ENCODE peak calls at places on chromosomes 12 and 14, in seven cellular contexts. One of them, this sample, is unnamed.

GRCh38 chr14:22472935-22473854 is 115.8 kb downstream of the DAD1 start:
- DNase-seq in progenitor cell of endocrine pancreas: no peak
- DNase-seq in heart left ventricle: no peak
- DNase-seq in glutamatergic neuron: no peak
- DNase-seq in stomach: peak
- DNase-seq in endothelial cell: peak
- DNase-seq in activated CD8-positive, alpha-beta T cell treated with anti-CD3 and anti-CD28 coated beads for 36 hours: no peak
- DNase-seq in this sample: peak

GRCh38 chr14:60805881-60806569 is 71.5 kb downstream of the MNAT1 start:
- DNase-seq in stomach: no peak
- DNase-seq in heart left ventricle: no peak
- DNase-seq in glutamatergic neuron: no peak
- DNase-seq in activated CD8-positive, alpha-beta T cell treated with anti-CD3 and anti-CD28 coated beads for 36 hours: no peak
- DNase-seq in progenitor cell of endocrine pancreas: no peak
- DNase-seq in endothelial cell: no peak
- DNase-seq in this sample: no peak

GRCh38 chr14:78291958-78292357 is 121.8 kb downstream of the NRXN3 start:
- DNase-seq in glutamatergic neuron: no peak
- DNase-seq in heart left ventricle: no peak
- DNase-seq in endothelial cell: no peak
- DNase-seq in stomach: no peak
- DNase-seq in activated CD8-positive, alpha-beta T cell treated with anti-CD3 and anti-CD28 coated beads for 36 hours: no peak
- DNase-seq in progenitor cell of endocrine pancreas: no peak
- DNase-seq in this sample: peak

GRCh38 chr12:77102691-77103090 is 37.3 kb upstream of the E2F7 start:
- DNase-seq in activated CD8-positive, alpha-beta T cell treated with anti-CD3 and anti-CD28 coated beads for 36 hours: no peak
- DNase-seq in progenitor cell of endocrine pancreas: no peak
- DNase-seq in heart left ventricle: no peak
- DNase-seq in glutamatergic neuron: no peak
- DNase-seq in stomach: no peak
- DNase-seq in endothelial cell: no peak
- DNase-seq in this sample: no peak

GRCh38 chr14:83707056-83707455 is 1822.9 kb upstream of the FLRT2 start:
- DNase-seq in stomach: no peak
- DNase-seq in activated CD8-positive, alpha-beta T cell treated with anti-CD3 and anti-CD28 coated beads for 36 hours: no peak
- DNase-seq in progenitor cell of endocrine pancreas: no peak
- DNase-seq in endothelial cell: no peak
- DNase-seq in heart left ventricle: no peak
- DNase-seq in glutamatergic neuron: no peak
- DNase-seq in this sample: no peak

GRCh38 chr12:91017511-91018263 is 12.9 kb upstream of the EPYC start:
- DNase-seq in stomach: no peak
- DNase-seq in heart left ventricle: no peak
- DNase-seq in endothelial cell: no peak
- DNase-seq in glutamatergic neuron: no peak
- DNase-seq in activated CD8-positive, alpha-beta T cell treated with anti-CD3 and anti-CD28 coated beads for 36 hours: no peak
- DNase-seq in progenitor cell of endocrine pancreas: no peak
- DNase-seq in this sample: no peak

GRCh38 chr14:99534333-99534732 is 53.1 kb downstream of the CCNK start:
- DNase-seq in progenitor cell of endocrine pancreas: no peak
- DNase-seq in heart left ventricle: no peak
- DNase-seq in glutamatergic neuron: no peak
- DNase-seq in activated CD8-positive, alpha-beta T cell treated with anti-CD3 and anti-CD28 coated beads for 36 hours: no peak
- DNase-seq in stomach: no peak
- DNase-seq in endothelial cell: no peak
- DNase-seq in this sample: no peak

GRCh38 chr14:48127674-48128073 is 452.3 kb upstream of the MDGA2 start:
- DNase-seq in glutamatergic neuron: no peak
- DNase-seq in stomach: no peak
- DNase-seq in progenitor cell of endocrine pancreas: no peak
- DNase-seq in heart left ventricle: no peak
- DNase-seq in activated CD8-positive, alpha-beta T cell treated with anti-CD3 and anti-CD28 coated beads for 36 hours: no peak
- DNase-seq in endothelial cell: no peak
- DNase-seq in this sample: no peak

GRCh38 chr14:60862283-60862682 is 118.6 kb downstream of the TRMT5 start:
- DNase-seq in endothelial cell: no peak
- DNase-seq in stomach: peak
- DNase-seq in activated CD8-positive, alpha-beta T cell treated with anti-CD3 and anti-CD28 coated beads for 36 hours: no peak
- DNase-seq in glutamatergic neuron: no peak
- DNase-seq in progenitor cell of endocrine pancreas: no peak
- DNase-seq in heart left ventricle: peak
- DNase-seq in this sample: no peak

GRCh38 chr12:92141585-92142244 is 3.9 kb downstream of the BTG1 start:
- DNase-seq in endothelial cell: no peak
- DNase-seq in activated CD8-positive, alpha-beta T cell treated with anti-CD3 and anti-CD28 coated beads for 36 hours: no peak
- DNase-seq in progenitor cell of endocrine pancreas: no peak
- DNase-seq in heart left ventricle: no peak
- DNase-seq in stomach: no peak
- DNase-seq in glutamatergic neuron: no peak
- DNase-seq in this sample: no peak

GRCh38 chr14:68956728-68957127 is 22.4 kb downstream of the ACTN1 start:
- DNase-seq in glutamatergic neuron: no peak
- DNase-seq in heart left ventricle: no peak
- DNase-seq in activated CD8-positive, alpha-beta T cell treated with anti-CD3 and anti-CD28 coated beads for 36 hours: no peak
- DNase-seq in progenitor cell of endocrine pancreas: no peak
- DNase-seq in endothelial cell: no peak
- DNase-seq in stomach: no peak
- DNase-seq in this sample: no peak

GRCh38 chr14:94153750-94154350 is 20.3 kb upstream of the PPP4R4 start:
- DNase-seq in stomach: no peak
- DNase-seq in endothelial cell: no peak
- DNase-seq in activated CD8-positive, alpha-beta T cell treated with anti-CD3 and anti-CD28 coated beads for 36 hours: no peak
- DNase-seq in glutamatergic neuron: no peak
- DNase-seq in progenitor cell of endocrine pancreas: no peak
- DNase-seq in heart left ventricle: no peak
- DNase-seq in this sample: no peak

DNA sequence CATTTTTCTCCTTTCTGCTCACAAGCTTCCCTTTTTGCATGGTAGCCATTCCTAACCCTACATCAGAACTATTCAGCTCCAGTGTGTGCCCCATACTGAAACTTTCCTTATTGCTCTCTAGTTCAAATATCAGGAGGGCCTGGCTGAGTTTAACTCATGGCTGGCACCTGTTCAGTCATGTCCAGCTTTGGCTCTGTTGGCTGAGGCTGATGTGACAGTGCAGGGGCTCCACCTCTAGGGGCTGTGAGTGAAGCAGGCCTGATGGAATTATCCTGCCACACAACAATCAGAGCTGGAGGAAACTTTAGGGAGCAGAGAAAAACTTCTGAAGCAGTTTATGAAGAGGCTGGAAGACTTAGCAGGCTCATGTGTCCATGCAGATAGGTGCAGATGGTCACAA is 8.5 kb downstream of the COQ6 start:
- DNase-seq in progenitor cell of endocrine pancreas: no peak
- DNase-seq in heart left ventricle: no peak
- DNase-seq in activated CD8-positive, alpha-beta T cell treated with anti-CD3 and anti-CD28 coated beads for 36 hours: no peak
- DNase-seq in stomach: no peak
- DNase-seq in glutamatergic neuron: no peak
- DNase-seq in endothelial cell: no peak
- DNase-seq in this sample: no peak
- TF ChIP-seq CTCF in progenitor cell of endocrine pancreas: no peak
- TF ChIP-seq CTCF in heart left ventricle: no peak
- TF ChIP-seq CTCF in activated CD8-positive, alpha-beta T cell treated with anti-CD3 and anti-CD28 coated beads for 36 hours: no peak
- TF ChIP-seq CTCF in stomach: no peak
- TF ChIP-seq CTCF in glutamatergic neuron: no peak
- TF ChIP-seq CTCF in endothelial cell: no peak
- TF ChIP-seq CTCF in this sample: no peak

DNA sequence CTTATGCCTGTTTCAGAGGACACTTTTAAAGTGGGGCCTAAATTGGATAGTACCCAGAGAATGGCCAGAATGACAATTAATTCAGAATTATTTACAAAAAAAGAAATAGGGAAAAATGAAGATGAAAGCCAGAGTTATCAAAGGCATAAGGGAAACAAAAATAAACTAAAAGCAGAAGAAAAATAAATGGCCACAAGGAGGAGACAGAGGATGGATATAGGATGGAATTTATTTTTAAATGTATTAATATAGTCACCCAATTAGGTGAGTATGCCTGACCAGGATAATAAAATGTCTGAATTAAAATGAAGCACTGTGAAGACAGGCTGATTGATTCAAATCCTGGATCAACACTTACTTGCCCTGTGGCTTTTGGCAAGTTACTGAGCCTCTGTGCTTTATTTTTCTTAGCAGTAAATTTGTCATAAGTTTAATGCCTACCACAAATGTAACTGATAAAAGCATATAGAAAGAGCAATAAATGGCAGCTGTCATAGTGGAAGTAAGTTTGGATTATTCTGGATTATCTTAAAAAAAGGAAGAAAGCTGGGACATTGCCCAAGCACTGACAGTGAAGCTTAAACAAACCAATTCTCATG is 3.4 kb downstream of the CLEC9A start:
- DNase-seq in endothelial cell: no peak
- DNase-seq in stomach: no peak
- DNase-seq in progenitor cell of endocrine pancreas: no peak
- DNase-seq in heart left ventricle: no peak
- DNase-seq in glutamatergic neuron: no peak
- DNase-seq in activated CD8-positive, alpha-beta T cell treated with anti-CD3 and anti-CD28 coated beads for 36 hours: no peak
- DNase-seq in this sample: peak
- TF ChIP-seq CTCF in endothelial cell: peak
- TF ChIP-seq CTCF in stomach: peak
- TF ChIP-seq CTCF in progenitor cell of endocrine pancreas: peak
- TF ChIP-seq CTCF in heart left ventricle: peak
- TF ChIP-seq CTCF in glutamatergic neuron: peak
- TF ChIP-seq CTCF in activated CD8-positive, alpha-beta T cell treated with anti-CD3 and anti-CD28 coated beads for 36 hours: peak
- TF ChIP-seq CTCF in this sample: no peak

DNA sequence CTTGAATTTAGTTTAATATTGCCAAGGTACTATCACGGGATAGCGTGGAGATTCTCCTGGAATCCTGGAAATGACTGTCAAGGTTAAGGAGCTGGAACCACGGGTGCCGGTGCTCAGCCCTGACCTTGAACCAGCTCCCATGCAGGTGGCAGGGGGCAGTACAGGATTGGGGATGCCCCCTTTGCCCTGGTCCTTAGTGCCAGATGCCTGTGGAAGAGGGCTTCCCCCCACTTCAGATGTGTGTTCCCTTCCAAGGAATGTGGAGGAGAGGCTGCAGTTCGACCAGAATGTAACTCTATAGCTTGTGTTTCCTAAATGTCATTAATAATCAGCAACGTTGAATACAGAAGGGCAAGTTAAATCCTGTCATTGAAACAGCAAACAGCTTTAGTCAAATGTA is 258.9 kb downstream of the VRK1 start:
- DNase-seq in endothelial cell: no peak
- DNase-seq in glutamatergic neuron: no peak
- DNase-seq in stomach: no peak
- DNase-seq in activated CD8-positive, alpha-beta T cell treated with anti-CD3 and anti-CD28 coated beads for 36 hours: peak
- DNase-seq in heart left ventricle: no peak
- DNase-seq in progenitor cell of endocrine pancreas: no peak
- DNase-seq in this sample: no peak
- TF ChIP-seq CTCF in endothelial cell: no peak
- TF ChIP-seq CTCF in glutamatergic neuron: no peak
- TF ChIP-seq CTCF in stomach: no peak
- TF ChIP-seq CTCF in activated CD8-positive, alpha-beta T cell treated with anti-CD3 and anti-CD28 coated beads for 36 hours: no peak
- TF ChIP-seq CTCF in heart left ventricle: no peak
- TF ChIP-seq CTCF in progenitor cell of endocrine pancreas: no peak
- TF ChIP-seq CTCF in this sample: no peak

GRCh38 chr12:30825341-30825740 is 70.6 kb upstream of the CAPRIN2 start:
- DNase-seq in endothelial cell: no peak
- DNase-seq in progenitor cell of endocrine pancreas: no peak
- DNase-seq in activated CD8-positive, alpha-beta T cell treated with anti-CD3 and anti-CD28 coated beads for 36 hours: no peak
- DNase-seq in stomach: no peak
- DNase-seq in heart left ventricle: no peak
- DNase-seq in glutamatergic neuron: no peak
- DNase-seq in this sample: no peak
- TF ChIP-seq CTCF in endothelial cell: no peak
- TF ChIP-seq CTCF in progenitor cell of endocrine pancreas: no peak
- TF ChIP-seq CTCF in activated CD8-positive, alpha-beta T cell treated with anti-CD3 and anti-CD28 coated beads for 36 hours: no peak
- TF ChIP-seq CTCF in stomach: no peak
- TF ChIP-seq CTCF in heart left ventricle: no peak
- TF ChIP-seq CTCF in glutamatergic neuron: no peak
- TF ChIP-seq CTCF in this sample: no peak

GRCh38 chr12:49295087-49296001 is at the start of gene PRPH:
- DNase-seq in heart left ventricle: no peak
- DNase-seq in progenitor cell of endocrine pancreas: no peak
- DNase-seq in glutamatergic neuron: peak
- DNase-seq in endothelial cell: no peak
- DNase-seq in activated CD8-positive, alpha-beta T cell treated with anti-CD3 and anti-CD28 coated beads for 36 hours: no peak
- DNase-seq in stomach: no peak
- DNase-seq in this sample: peak

GRCh38 chr12:49298160-49298559 is 3.2 kb downstream of the PRPH start:
- DNase-seq in heart left ventricle: no peak
- DNase-seq in progenitor cell of endocrine pancreas: no peak
- DNase-seq in endothelial cell: no peak
- DNase-seq in activated CD8-positive, alpha-beta T cell treated with anti-CD3 and anti-CD28 coated beads for 36 hours: peak
- DNase-seq in stomach: no peak
- DNase-seq in glutamatergic neuron: no peak
- DNase-seq in this sample: no peak

GRCh38 chr12:49296034-49296835 is 1.3 kb downstream of the PRPH start:
- DNase-seq in stomach: peak
- DNase-seq in heart left ventricle: no peak
- DNase-seq in glutamatergic neuron: peak
- DNase-seq in activated CD8-positive, alpha-beta T cell treated with anti-CD3 and anti-CD28 coated beads for 36 hours: peak
- DNase-seq in endothelial cell: peak
- DNase-seq in progenitor cell of endocrine pancreas: peak
- DNase-seq in this sample: peak

GRCh38 chr12:49297695-49298060 is 2.7 kb downstream of the PRPH start:
- DNase-seq in stomach: no peak
- DNase-seq in progenitor cell of endocrine pancreas: no peak
- DNase-seq in heart left ventricle: no peak
- DNase-seq in activated CD8-positive, alpha-beta T cell treated with anti-CD3 and anti-CD28 coated beads for 36 hours: no peak
- DNase-seq in glutamatergic neuron: no peak
- DNase-seq in endothelial cell: no peak
- DNase-seq in this sample: no peak

DNA sequence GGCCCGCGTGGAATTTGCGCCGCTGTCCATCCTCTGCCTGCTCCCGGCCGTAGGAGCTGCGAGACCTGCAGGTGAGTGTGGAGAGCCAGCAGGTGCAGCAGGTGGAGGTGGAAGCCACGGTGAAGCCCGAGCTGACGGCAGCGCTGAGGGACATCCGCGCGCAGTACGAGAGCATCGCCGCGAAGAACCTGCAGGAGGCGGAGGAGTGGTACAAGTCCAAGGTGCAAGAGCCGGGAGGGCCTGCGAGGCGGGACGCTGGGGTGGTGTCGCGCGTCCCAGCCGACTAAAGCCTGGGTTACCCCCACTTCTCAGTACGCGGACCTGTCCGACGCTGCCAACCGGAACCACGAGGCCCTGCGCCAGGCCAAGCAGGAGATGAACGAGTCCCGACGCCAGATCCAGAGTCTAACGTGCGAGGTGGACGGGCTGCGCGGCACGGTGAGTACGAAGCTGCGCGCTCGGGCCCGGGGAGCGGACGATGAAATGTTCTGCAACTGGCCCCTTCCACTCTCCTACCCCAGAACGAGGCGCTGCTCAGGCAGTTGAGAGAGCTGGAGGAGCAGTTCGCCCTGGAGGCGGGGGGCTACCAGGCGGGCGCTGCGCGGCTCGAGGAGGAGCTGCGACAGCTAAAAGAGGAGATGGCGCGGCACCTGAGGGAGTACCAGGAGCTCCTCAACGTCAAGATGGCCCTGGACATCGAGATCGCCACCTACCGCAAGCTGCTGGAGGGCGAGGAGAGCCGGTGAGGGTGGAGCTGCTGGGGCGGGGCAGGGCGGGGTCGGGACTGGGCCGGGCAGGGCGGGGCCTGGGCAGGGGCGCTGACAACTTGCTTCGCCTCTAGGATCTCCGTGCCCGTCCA is 2.1 kb downstream of the PRPH start:
- DNase-seq in endothelial cell: no peak
- DNase-seq in activated CD8-positive, alpha-beta T cell treated with anti-CD3 and anti-CD28 coated beads for 36 hours: peak
- DNase-seq in progenitor cell of endocrine pancreas: no peak
- DNase-seq in heart left ventricle: no peak
- DNase-seq in glutamatergic neuron: peak
- DNase-seq in stomach: peak
- DNase-seq in this sample: peak
- TF ChIP-seq CTCF in endothelial cell: peak
- TF ChIP-seq CTCF in activated CD8-positive, alpha-beta T cell treated with anti-CD3 and anti-CD28 coated beads for 36 hours: peak
- TF ChIP-seq CTCF in progenitor cell of endocrine pancreas: peak
- TF ChIP-seq CTCF in heart left ventricle: no peak
- TF ChIP-seq CTCF in glutamatergic neuron: peak
- TF ChIP-seq CTCF in stomach: peak
- TF ChIP-seq CTCF in this sample: no peak

This sample was measured in GM13976.